ENCODE peak calls at places on chromosomes 1 and 21, in seven cellular contexts. One of them, this sample, is unnamed. For H3K4me1, the result is how much of the 10 kb centered on the place peaks cover.

GRCh38 chr1:44810101-44810761 is 1.9 kb downstream of the BTBD19 start:
- DNase-seq in IMR-90: no peak
- DNase-seq in HCT116: no peak
- DNase-seq in K562: no peak
- DNase-seq in HepG2: no peak
- DNase-seq in H1: no peak
- DNase-seq in GM12878: peak
- DNase-seq in this sample: peak

GRCh38 chr1:50424045-50424939 is 1.0 kb upstream of the DMRTA2 start:
- DNase-seq in IMR-90: no peak
- DNase-seq in HCT116: no peak
- DNase-seq in K562: no peak
- DNase-seq in HepG2: no peak
- DNase-seq in H1: no peak
- DNase-seq in GM12878: no peak
- DNase-seq in this sample: no peak

GRCh38 chr1:177959793-177960515 is 9.9 kb downstream of the SEC16B start:
- DNase-seq in IMR-90: peak
- DNase-seq in HCT116: no peak
- DNase-seq in K562: no peak
- DNase-seq in HepG2: peak
- DNase-seq in H1: no peak
- DNase-seq in GM12878: no peak
- DNase-seq in this sample: peak

GRCh38 chr1:93575586-93576271 is 105.9 kb downstream of the BCAR3 start:
- DNase-seq in IMR-90: no peak
- DNase-seq in HCT116: no peak
- DNase-seq in K562: no peak
- DNase-seq in HepG2: no peak
- DNase-seq in H1: no peak
- DNase-seq in GM12878: no peak
- DNase-seq in this sample: no peak

GRCh38 chr1:229567109-229567868 is 8.8 kb upstream of the ABCB10 start:
- DNase-seq in IMR-90: no peak
- DNase-seq in HCT116: no peak
- DNase-seq in K562: no peak
- DNase-seq in HepG2: no peak
- DNase-seq in H1: no peak
- DNase-seq in GM12878: no peak
- DNase-seq in this sample: no peak

GRCh38 chr1:57307382-57307781 is 116.5 kb downstream of the DAB1 start:
- DNase-seq in IMR-90: no peak
- DNase-seq in HCT116: no peak
- DNase-seq in K562: peak
- DNase-seq in HepG2: no peak
- DNase-seq in H1: no peak
- DNase-seq in GM12878: peak
- DNase-seq in this sample: peak

GRCh38 chr1:234721476-234722266 is 111.7 kb upstream of the IRF2BP2 start:
- DNase-seq in IMR-90: peak
- DNase-seq in HCT116: no peak
- DNase-seq in K562: no peak
- DNase-seq in HepG2: peak
- DNase-seq in H1: no peak
- DNase-seq in GM12878: no peak
- DNase-seq in this sample: no peak

GRCh38 chr1:194598098-194598497 is 1411.7 kb upstream of the B3GALT2 start:
- DNase-seq in IMR-90: no peak
- DNase-seq in HCT116: no peak
- DNase-seq in K562: no peak
- DNase-seq in HepG2: no peak
- DNase-seq in H1: no peak
- DNase-seq in GM12878: no peak
- DNase-seq in this sample: no peak

GRCh38 chr1:22971161-22972062 is 1.3 kb downstream of the LACTBL1 start:
- DNase-seq in IMR-90: peak
- DNase-seq in HCT116: no peak
- DNase-seq in K562: no peak
- DNase-seq in HepG2: no peak
- DNase-seq in H1: no peak
- DNase-seq in GM12878: no peak
- DNase-seq in this sample: no peak

DNA sequence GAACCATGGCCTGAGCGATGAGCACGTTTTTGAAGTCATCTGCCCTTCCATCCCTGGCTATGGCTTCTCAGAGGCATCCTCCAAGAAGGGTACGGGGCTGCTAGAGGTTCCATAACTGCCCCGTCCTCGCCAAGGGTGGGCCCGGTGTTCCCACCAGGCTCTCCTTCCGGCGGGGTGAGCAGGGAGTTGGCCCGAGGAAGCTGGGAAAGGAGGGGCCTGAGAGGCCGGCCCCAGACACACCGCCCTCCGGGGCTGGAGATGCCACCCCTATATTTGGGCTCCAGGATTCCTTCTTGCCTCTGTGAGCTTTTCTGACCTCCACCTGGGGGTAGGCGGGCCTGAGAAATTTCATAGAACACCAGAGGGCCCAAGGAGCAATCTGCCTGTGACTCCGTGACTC is 28.9 kb downstream of the EPHX1 start:
- DNase-seq in IMR-90: no peak
- DNase-seq in HCT116: no peak
- DNase-seq in K562: no peak
- DNase-seq in HepG2: no peak
- DNase-seq in H1: no peak
- DNase-seq in GM12878: no peak
- DNase-seq in this sample: no peak
- H3K4me1 ChIP-seq in IMR-90: under half
- H3K4me1 ChIP-seq in HCT116: under half
- H3K4me1 ChIP-seq in K562: under half
- H3K4me1 ChIP-seq in HepG2: under half
- H3K4me1 ChIP-seq in H1: under half
- H3K4me1 ChIP-seq in GM12878: under half
- H3K4me1 ChIP-seq in this sample: under half

DNA sequence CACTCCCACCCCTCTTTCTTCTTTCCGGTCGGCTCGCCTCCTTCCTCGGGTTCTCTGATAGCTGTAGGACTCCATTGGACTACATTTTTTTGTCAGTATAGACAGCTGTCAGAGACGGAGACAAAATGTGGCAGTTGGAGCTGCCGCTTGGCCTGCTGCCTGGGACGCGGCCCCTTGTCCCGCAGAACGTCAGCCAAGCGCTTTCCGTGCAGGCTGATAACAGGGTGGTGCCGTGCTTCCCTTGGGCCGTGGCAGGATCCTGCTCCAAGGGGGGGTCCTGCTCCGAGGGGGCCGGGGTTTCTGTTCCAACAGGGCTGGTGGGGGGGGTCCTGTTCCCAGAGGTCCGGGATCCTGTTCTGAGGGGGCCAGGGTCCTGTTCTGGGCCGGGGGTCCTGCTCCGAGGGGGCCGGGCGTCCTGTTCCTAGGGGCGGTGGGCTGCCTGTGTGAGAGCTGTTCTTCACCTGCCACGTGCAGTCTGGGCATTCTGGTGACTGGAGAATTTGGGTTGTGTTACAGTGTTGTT is 4.9 kb downstream of the SKI start:
- DNase-seq in IMR-90: no peak
- DNase-seq in HCT116: no peak
- DNase-seq in K562: peak
- DNase-seq in HepG2: no peak
- DNase-seq in H1: no peak
- DNase-seq in GM12878: no peak
- DNase-seq in this sample: no peak
- TF ChIP-seq CEBPB in IMR-90: no peak
- TF ChIP-seq CEBPB in HCT116: no peak
- TF ChIP-seq CEBPB in K562: no peak
- TF ChIP-seq CEBPB in HepG2: no peak
- TF ChIP-seq CEBPB in H1: no peak
- TF ChIP-seq CEBPB in GM12878: no peak
- TF ChIP-seq CEBPB in this sample: no peak

GRCh38 chr1:214549604-214550338 is 1.6 kb downstream of the PTPN14 start:
- DNase-seq in IMR-90: peak
- DNase-seq in HCT116: no peak
- DNase-seq in K562: no peak
- DNase-seq in HepG2: no peak
- DNase-seq in H1: no peak
- DNase-seq in GM12878: no peak
- DNase-seq in this sample: peak
- H3K4me1 ChIP-seq in IMR-90: under half
- H3K4me1 ChIP-seq in HCT116: under half
- H3K4me1 ChIP-seq in K562: under half
- H3K4me1 ChIP-seq in HepG2: under half
- H3K4me1 ChIP-seq in H1: under half
- H3K4me1 ChIP-seq in GM12878: under half
- H3K4me1 ChIP-seq in this sample: under half

GRCh38 chr1:12556957-12557935 is 60.8 kb downstream of the DHRS3 start:
- DNase-seq in IMR-90: peak
- DNase-seq in HCT116: no peak
- DNase-seq in K562: no peak
- DNase-seq in HepG2: no peak
- DNase-seq in H1: no peak
- DNase-seq in GM12878: no peak
- DNase-seq in this sample: no peak

GRCh38 chr1:12553963-12554362 is 64.0 kb downstream of the DHRS3 start:
- DNase-seq in IMR-90: no peak
- DNase-seq in HCT116: peak
- DNase-seq in K562: peak
- DNase-seq in HepG2: peak
- DNase-seq in H1: no peak
- DNase-seq in GM12878: no peak
- DNase-seq in this sample: no peak

GRCh38 chr1:12555411-12556367 is 62.3 kb downstream of the DHRS3 start:
- DNase-seq in IMR-90: no peak
- DNase-seq in HCT116: no peak
- DNase-seq in K562: no peak
- DNase-seq in HepG2: no peak
- DNase-seq in H1: no peak
- DNase-seq in GM12878: no peak
- DNase-seq in this sample: no peak

GRCh38 chr1:12554521-12555305 is 63.3 kb downstream of the DHRS3 start:
- DNase-seq in IMR-90: no peak
- DNase-seq in HCT116: no peak
- DNase-seq in K562: no peak
- DNase-seq in HepG2: no peak
- DNase-seq in H1: no peak
- DNase-seq in GM12878: no peak
- DNase-seq in this sample: no peak

GRCh38 chr1:12556368-12556930 is 61.6 kb downstream of the DHRS3 start:
- DNase-seq in IMR-90: peak
- DNase-seq in HCT116: no peak
- DNase-seq in K562: peak
- DNase-seq in HepG2: no peak
- DNase-seq in H1: no peak
- DNase-seq in GM12878: no peak
- DNase-seq in this sample: peak
- TF ChIP-seq CEBPB in IMR-90: peak
- TF ChIP-seq CEBPB in HCT116: no peak
- TF ChIP-seq CEBPB in K562: no peak
- TF ChIP-seq CEBPB in HepG2: peak
- TF ChIP-seq CEBPB in H1: no peak
- TF ChIP-seq CEBPB in GM12878: no peak
- TF ChIP-seq CEBPB in this sample: no peak

DNA sequence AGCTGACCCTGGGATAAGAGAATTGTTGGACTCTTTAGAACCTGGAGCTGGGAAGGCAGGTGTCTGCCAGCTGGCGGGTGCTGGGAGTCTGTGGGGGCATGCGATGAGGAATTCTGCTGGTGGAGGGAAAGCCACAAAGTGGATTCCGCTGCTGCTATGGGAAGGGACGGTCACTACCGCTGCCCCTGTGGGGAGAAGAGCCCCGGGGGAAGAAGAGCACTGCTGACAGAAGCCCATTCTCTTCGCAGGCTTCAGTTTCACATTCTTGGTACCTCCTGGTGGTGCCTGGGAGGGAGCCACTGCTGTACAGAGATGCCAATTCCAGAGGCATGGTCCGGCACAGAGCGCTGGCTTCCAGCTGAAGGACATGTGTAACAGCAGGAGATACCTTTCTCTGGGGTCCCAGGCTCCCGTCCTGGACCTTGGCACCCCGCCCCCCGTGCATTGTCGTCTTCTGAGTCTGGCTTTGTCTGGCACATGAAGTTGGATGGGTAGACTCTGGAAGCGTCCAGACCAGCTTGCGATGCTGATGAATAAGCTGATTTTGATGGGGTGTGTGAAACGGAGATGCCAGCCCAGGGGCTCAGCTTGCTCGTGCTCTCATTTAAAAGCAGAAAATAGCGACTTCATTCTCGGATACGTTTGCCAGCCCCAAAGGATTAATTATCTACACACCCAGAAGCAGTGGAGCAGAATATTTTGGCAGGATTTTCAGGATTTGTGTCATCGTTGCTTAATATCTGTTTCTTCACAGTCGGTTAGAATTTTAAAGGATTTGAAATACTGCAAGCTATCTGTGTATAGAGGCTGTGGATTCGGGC is 13.2 kb downstream of the PDXK start:
- DNase-seq in IMR-90: no peak
- DNase-seq in HCT116: no peak
- DNase-seq in K562: no peak
- DNase-seq in HepG2: no peak
- DNase-seq in H1: no peak
- DNase-seq in GM12878: no peak
- DNase-seq in this sample: no peak
- H3K4me1 ChIP-seq in IMR-90: under half
- H3K4me1 ChIP-seq in HCT116: under half
- H3K4me1 ChIP-seq in K562: under half
- H3K4me1 ChIP-seq in HepG2: half or more
- H3K4me1 ChIP-seq in H1: under half
- H3K4me1 ChIP-seq in GM12878: under half
- H3K4me1 ChIP-seq in this sample: half or more

DNA sequence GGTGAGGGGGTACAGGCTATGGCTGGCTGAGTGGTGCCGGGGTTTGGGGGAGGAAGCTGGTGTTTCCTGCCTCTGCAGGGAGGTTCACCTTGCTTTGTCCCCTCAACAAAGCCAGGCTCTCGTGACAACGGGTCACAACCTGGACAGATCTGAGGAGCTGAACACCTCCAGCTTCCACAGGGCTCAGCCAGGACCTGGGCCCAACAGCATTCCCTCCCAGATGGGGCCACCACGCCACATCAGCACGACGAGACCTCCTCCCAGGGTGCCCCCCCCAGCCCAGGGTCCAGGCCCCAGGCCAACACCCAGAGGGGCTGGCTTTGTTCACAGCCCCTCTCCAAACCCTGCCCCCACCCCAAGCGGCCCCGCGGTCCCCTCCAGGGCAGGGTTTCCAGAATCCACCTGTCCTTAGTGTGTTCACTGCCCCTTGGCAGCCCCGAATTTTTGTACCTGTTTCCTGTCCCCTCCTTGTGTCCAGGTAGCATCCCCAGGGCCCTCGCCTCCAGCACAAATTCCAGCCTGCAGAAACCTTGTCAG is 34.7 kb downstream of the UBE2G2 start:
- DNase-seq in IMR-90: no peak
- DNase-seq in HCT116: no peak
- DNase-seq in K562: no peak
- DNase-seq in HepG2: no peak
- DNase-seq in H1: no peak
- DNase-seq in GM12878: no peak
- DNase-seq in this sample: no peak
- TF ChIP-seq CEBPB in IMR-90: no peak
- TF ChIP-seq CEBPB in HCT116: no peak
- TF ChIP-seq CEBPB in K562: no peak
- TF ChIP-seq CEBPB in HepG2: no peak
- TF ChIP-seq CEBPB in H1: no peak
- TF ChIP-seq CEBPB in GM12878: no peak
- TF ChIP-seq CEBPB in this sample: no peak